ENCODE peak calls at places on chromosomes 3 and 15, in four cellular contexts. J is astrocyte of the spinal cord, P is GM13976, M is psoas muscle. E is an unnamed sample.

GRCh38 chr15:59290311-59291213 is 82.1 kb downstream of the MYO1E start:
- DNase-seq in M (no peak), P (peak), J (no peak), E (no peak)

GRCh38 chr15:51375966-51376640 is 34.6 kb downstream of the GLDN start:
- DNase-seq in P (no peak), J (peak), M (no peak), E (no peak)

GRCh38 chr3:184354740-184355139 is 6.7 kb downstream of the CLCN2 start:
- DNase-seq in M (no peak), J (no peak), P (no peak), E (no peak)

GRCh38 chr3:132135628-132136333 is 101.0 kb upstream of the CPNE4 start:
- DNase-seq in P (no peak), M (no peak), J (peak), E (no peak)

GRCh38 chr3:17032407-17033034 is 147.8 kb downstream of the PLCL2 start:
- DNase-seq in P (no peak), M (no peak), J (peak), E (no peak)

GRCh38 chr3:128863560-128863959 is 15.9 kb upstream of the ACAD9 start:
- DNase-seq in M (no peak), J (no peak), P (no peak), E (no peak)

GRCh38 chr3:107260221-107260620 is 117.0 kb upstream of the CCDC54 start:
- DNase-seq in M (no peak), J (no peak), P (no peak), E (no peak)

GRCh38 chr15:101250931-101251829 is 668 bp downstream of the CHSY1 start:
- DNase-seq in P (no peak), M (peak), J (no peak), E (peak)

GRCh38 chr15:38226867-38227266 is 25.8 kb upstream of the SPRED1 start:
- DNase-seq in M (no peak), P (no peak), J (peak), E (no peak)

GRCh38 chr3:141707741-141708203 is 30.3 kb upstream of the RNF7 start:
- DNase-seq in P (no peak), M (no peak), J (peak), E (no peak)

GRCh38 chr3:196009456-196009855 is 72.4 kb downstream of the TFRC start:
- DNase-seq in M (no peak), P (no peak), J (no peak), E (no peak)

GRCh38 chr3:87997298-87997697 is 61.5 kb downstream of the CGGBP1 start:
- DNase-seq in J (peak), P (no peak), M (no peak), E (no peak)

GRCh38 chr3:48695113-48695753 is 9.5 kb upstream of the NCKIPSD start:
- DNase-seq in M (peak), J (peak), P (no peak), E (no peak)

GRCh38 chr15:60972866-60973265 is 256.2 kb downstream of the RORA start:
- DNase-seq in M (no peak), P (no peak), J (peak), E (no peak)

GRCh38 chr3:48129921-48130320 is 58.3 kb downstream of the CDC25A start:
- DNase-seq in J (no peak), P (no peak), M (no peak), E (no peak)

GRCh38 chr3:151837057-151837456 is 23.1 kb downstream of the AADAC start:
- DNase-seq in M (no peak), J (peak), P (no peak), E (no peak)

GRCh38 chr3:39222462-39222861 is 30.1 kb upstream of the XIRP1 start:
- DNase-seq in J (no peak), P (no peak), M (no peak), E (no peak)

GRCh38 chr3:160885791-160886286 is 129.8 kb downstream of the PPM1L start:
- DNase-seq in J (peak), M (peak), P (no peak), E (no peak)

GRCh38 chr3:121096968-121097367 is 189.0 kb downstream of the STXBP5L start:
- DNase-seq in P (no peak), M (no peak), J (no peak), E (no peak)

GRCh38 chr3:117706037-117706436 is 996.5 kb downstream of the TUSC7 start:
- DNase-seq in J (peak), P (no peak), M (no peak), E (no peak)

GRCh38 chr3:131541288-131541687 is 38.5 kb upstream of the MRPL3 start:
- DNase-seq in M (no peak), P (no peak), J (no peak), E (no peak)

GRCh38 chr3:74561881-74562280 is 52.6 kb downstream of the CNTN3 start:
- DNase-seq in J (no peak), M (no peak), P (no peak), E (no peak)

GRCh38 chr15:88997531-88997930 is 84.4 kb upstream of the MFGE8 start:
- DNase-seq in M (no peak), P (no peak), J (no peak), E (no peak)

GRCh38 chr3:10474847-10475246 is 30.5 kb downstream of the ATP2B2 start:
- DNase-seq in J (no peak), M (no peak), P (peak), E (no peak)

GRCh38 chr15:76829939-76830338 is 75.2 kb downstream of the SCAPER start:
- DNase-seq in M (no peak), J (no peak), P (no peak), E (no peak)

GRCh38 chr3:65039754-65040210 is 352.0 kb upstream of the ADAMTS9 start:
- DNase-seq in P (no peak), J (peak), M (no peak), E (no peak)

GRCh38 chr3:198088421-198088955 is 128.5 kb downstream of the LMLN start:
- DNase-seq in J (no peak), P (no peak), M (no peak), E (no peak)

GRCh38 chr3:99114565-99115291 is 213.2 kb upstream of the DCBLD2 start:
- DNase-seq in J (peak), M (no peak), P (no peak), E (no peak)

GRCh38 chr15:31498756-31499155 is 172.1 kb downstream of the KLF13 start:
- DNase-seq in M (no peak), J (no peak), P (no peak), E (no peak)

GRCh38 chr3:38046821-38047220 is 7.8 kb downstream of the DLEC1 start:
- DNase-seq in M (no peak), J (no peak), P (no peak), E (no peak)

DNA sequence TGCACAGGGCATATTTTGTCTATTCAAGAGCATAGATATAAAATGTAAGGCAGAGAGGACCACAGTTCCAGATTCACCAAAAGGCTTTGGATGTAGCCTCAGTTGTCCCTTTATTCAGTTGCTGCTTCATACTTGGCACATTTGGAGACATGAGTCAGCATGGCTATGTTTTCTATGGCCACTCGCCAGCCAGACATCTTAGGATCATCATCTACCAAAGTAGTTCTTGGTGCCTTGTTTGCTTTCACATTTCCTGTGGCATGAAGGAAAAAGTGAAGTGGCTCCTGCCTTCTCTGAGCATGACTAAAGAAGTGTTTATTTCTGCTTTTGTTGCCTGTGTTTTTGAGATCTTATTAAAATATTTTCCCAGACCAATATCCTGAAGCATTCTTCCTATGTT is 7.2 kb downstream of the SUSD5 start:
- DNase-seq in J (peak), M (no peak), P (no peak), E (no peak)
- TF ChIP-seq CTCF in J (no peak), M (no peak), P (no peak), E (no peak)

DNA sequence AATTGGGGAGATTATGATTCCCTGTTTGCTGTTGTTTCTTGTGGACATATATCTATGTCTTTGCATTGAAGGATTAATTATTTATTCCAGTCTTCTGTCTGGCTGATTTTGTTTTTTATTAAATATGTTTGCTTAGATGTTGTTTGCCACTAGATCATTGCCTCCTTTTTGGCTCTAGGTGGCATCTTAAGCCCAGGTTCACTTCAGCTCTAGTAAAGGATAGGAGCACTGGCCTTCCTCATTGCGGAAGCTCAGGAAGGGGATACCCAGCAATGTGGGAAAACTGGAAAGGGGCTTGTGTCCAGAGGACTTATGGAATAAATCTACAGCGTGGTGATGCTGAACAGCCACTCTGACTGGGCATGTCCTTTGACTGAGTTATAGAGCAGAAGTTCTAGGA is 821.6 kb downstream of the PDCD6IP start:
- DNase-seq in P (no peak), J (no peak), M (no peak), E (no peak)
- TF ChIP-seq CTCF in P (no peak), J (peak), M (no peak), E (no peak)

GRCh38 chr3:45660567-45660901 is 28.7 kb upstream of the SACM1L start:
- DNase-seq in P (no peak), M (no peak), J (no peak), E (no peak)
- TF ChIP-seq CTCF in P (no peak), M (no peak), J (no peak), E (no peak)

GRCh38 chr3:180085122-180085710 is 48.5 kb upstream of the PEX5L start:
- DNase-seq in P (no peak), J (no peak), M (no peak), E (no peak)
- TF ChIP-seq CTCF in P (no peak), J (no peak), M (no peak), E (no peak)

DNA sequence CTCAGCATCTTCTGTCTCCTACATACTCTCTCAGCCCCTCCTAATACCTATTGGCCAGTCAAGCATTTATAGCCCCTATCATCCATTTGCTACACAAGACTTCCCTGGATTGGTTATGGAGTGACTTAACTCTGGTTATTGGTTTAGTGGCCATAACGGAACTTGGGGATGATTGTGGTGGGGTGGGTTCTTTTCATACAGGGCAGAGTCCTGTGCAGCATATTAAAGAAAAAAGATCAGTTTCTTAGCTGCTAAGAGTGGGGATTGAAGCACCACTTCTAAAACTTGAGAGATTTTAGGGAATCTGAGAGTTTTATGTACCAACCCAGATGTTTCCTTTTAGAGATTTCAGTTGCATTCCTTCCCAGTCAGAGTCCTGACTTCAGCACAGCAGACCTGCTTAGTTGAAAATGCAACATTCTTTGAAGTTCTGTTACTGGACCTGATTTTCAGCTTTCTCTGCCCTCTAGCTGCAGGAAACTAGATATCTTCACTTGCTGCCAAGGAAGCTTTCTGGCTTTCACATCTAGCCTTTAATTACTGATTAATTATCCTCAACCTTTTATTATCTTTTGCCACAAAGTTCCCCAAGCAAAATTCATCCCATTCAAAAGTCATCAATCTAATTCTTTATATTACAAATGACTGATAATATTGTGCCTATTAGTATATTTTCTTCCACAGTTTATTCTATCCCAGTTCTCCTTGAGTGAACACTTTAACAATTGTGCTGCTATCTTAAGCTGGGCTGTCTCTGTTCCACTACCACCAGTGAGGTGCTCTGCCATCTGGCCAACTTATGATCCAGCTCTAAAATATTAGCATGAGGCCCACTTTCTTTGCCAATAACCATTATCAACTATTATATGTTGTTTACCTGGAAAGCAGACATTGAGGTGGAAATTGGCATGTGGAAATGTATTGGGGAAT is 906.0 kb upstream of the ALCAM start:
- DNase-seq in J (peak), M (no peak), P (no peak), E (no peak)
- TF ChIP-seq CTCF in J (peak), M (no peak), P (peak), E (no peak)

GRCh38 chr3:168839692-168840091 is 744.0 kb upstream of the GOLIM4 start:
- DNase-seq in J (no peak), M (no peak), P (no peak), E (no peak)

GRCh38 chr3:168843481-168843880 is 747.8 kb upstream of the GOLIM4 start:
- DNase-seq in M (no peak), J (no peak), P (no peak), E (no peak)

GRCh38 chr3:168847293-168847883 is 751.7 kb upstream of the GOLIM4 start:
- DNase-seq in M (no peak), J (peak), P (peak), E (no peak)

GRCh38 chr3:168850109-168850508 is 754.4 kb upstream of the GOLIM4 start:
- DNase-seq in P (no peak), M (no peak), J (no peak), E (no peak)

GRCh38 chr3:168844502-168845482 is 749.1 kb upstream of the GOLIM4 start:
- DNase-seq in J (no peak), P (no peak), M (no peak), E (no peak)
- TF ChIP-seq CTCF in J (no peak), P (no peak), M (no peak), E (no peak)

DNA sequence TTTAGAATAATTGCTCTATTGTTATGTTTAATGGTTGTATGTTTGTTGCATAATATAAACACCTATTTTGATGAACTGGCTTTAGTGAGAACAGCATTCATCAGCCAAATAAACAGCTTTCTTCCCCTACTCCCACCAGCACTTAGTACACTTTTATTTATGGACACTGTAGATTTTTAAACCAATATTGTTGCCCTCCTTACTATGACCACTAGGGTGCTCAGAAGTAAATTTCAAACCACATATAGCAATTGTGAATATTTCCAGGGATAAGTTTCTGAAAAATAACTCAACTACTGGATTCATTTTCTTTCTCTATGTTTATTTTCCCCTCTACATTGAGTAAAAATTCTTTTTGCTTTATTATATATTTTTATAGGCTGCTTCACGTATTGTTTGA is 84.7 kb upstream of the PTX3 start:
- DNase-seq in P (no peak), M (no peak), J (no peak), E (no peak)
- TF ChIP-seq CTCF in P (no peak), M (no peak), J (peak), E (no peak)